ENCODE peak calls at places on chromosomes 2 and 18, in nine cellular contexts. R is 8988T; L is naive thymus-derived CD8-positive, alpha-beta T cell; K is iris pigment epithelial cell; Y is OCI-LY7; Z is cardiac muscle cell; M is putamen; T is testis; B is stimulated activated CD4-positive, alpha-beta T cell treated with anti-CD3 and anti-CD28 coated beads, Interleukin-2, amount 100 ng/mL, for 48 hours. X is an unnamed sample.

GRCh38 chr2:6885968-6886367 is 8.4 kb downstream of the RSAD2 start:
- DNase-seq in Y (no peak), L (no peak), B (no peak), K (no peak), T (no peak), R (no peak), M (no peak), Z (no peak), X (no peak)

GRCh38 chr2:219454217-219454616 is 19.6 kb downstream of the SPEG start:
- DNase-seq in B (no peak), R (no peak), Z (no peak), K (no peak), M (no peak), Y (no peak), L (no peak), T (no peak), X (no peak)

GRCh38 chr2:77156599-77156998 is 365.6 kb downstream of the LRRTM4 start:
- DNase-seq in Z (no peak), R (no peak), Y (no peak), B (no peak), L (no peak), T (no peak), K (no peak), M (no peak), X (no peak)

GRCh38 chr2:29066271-29066860 is 8.0 kb downstream of the PCARE start:
- DNase-seq in R (no peak), M (no peak), Z (no peak), L (no peak), T (no peak), Y (no peak), K (peak; percentile 88), B (no peak), X (peak; percentile 27)

GRCh38 chr2:3243804-3244203 is 133.8 kb downstream of the EIPR1 start:
- DNase-seq in M (no peak), R (no peak), L (no peak), Y (no peak), Z (no peak), K (no peak), T (no peak), B (no peak), X (no peak)

GRCh38 chr2:61949458-61950107 is 44.1 kb downstream of the COMMD1 start:
- DNase-seq in R (no peak), L (no peak), K (no peak), M (no peak), Y (no peak), T (peak; percentile 34), B (no peak), Z (peak; percentile 10), X (no peak)

GRCh38 chr18:41199212-41199611 is 755.8 kb upstream of the PIK3C3 start:
- DNase-seq in R (no peak), Z (no peak), L (no peak), M (no peak), Y (no peak), B (no peak), K (no peak), T (no peak), X (no peak)

GRCh38 chr18:51802589-51802988 is 537.4 kb upstream of the DCC start:
- DNase-seq in Y (no peak), R (no peak), M (peak; percentile 31), Z (no peak), T (no peak), K (no peak), B (no peak), L (no peak), X (no peak)

GRCh38 chr2:45962522-45962921 is 311.0 kb downstream of the PRKCE start:
- DNase-seq in B (no peak), L (no peak), R (no peak), K (peak; percentile 28), M (peak; percentile 39), Y (no peak), T (peak; percentile 92), Z (no peak), X (no peak)

GRCh38 chr2:158346041-158346440 is 110.5 kb downstream of the CCDC148 start:
- DNase-seq in L (no peak), Z (no peak), M (no peak), R (no peak), Y (no peak), T (no peak), B (no peak), K (no peak), X (no peak)

GRCh38 chr2:58574873-58575272 is 333.7 kb upstream of the FANCL start:
- DNase-seq in Y (no peak), B (no peak), L (no peak), M (no peak), Z (no peak), T (no peak), R (no peak), K (no peak), X (no peak)

GRCh38 chr2:176662771-176663170 is 393.5 kb downstream of the MTX2 start:
- DNase-seq in Y (no peak), Z (no peak), K (no peak), B (no peak), M (no peak), R (no peak), L (no peak), T (no peak), X (no peak)

GRCh38 chr18:49563130-49563540 is 1.3 kb downstream of the LIPG start:
- DNase-seq in R (no peak), K (peak; percentile 45), T (peak; percentile 23), L (no peak), Y (no peak), M (no peak), Z (no peak), B (no peak), X (no peak)

GRCh38 chr2:236633219-236633570 is 63.6 kb downstream of the ACKR3 start:
- DNase-seq in Y (no peak), T (no peak), L (no peak), Z (no peak), B (no peak), K (no peak), R (no peak), M (no peak), X (no peak)

GRCh38 chr2:101823347-101823791 is 125.9 kb downstream of the MAP4K4 start:
- DNase-seq in T (peak; percentile 66), L (peak; percentile 83), Z (peak; percentile 73), Y (peak; percentile 53), M (peak; percentile 76), B (peak; percentile 63), R (no peak), K (peak; percentile 91), X (no peak)

GRCh38 chr18:37346048-37346447 is 219.6 kb downstream of the CELF4 start:
- DNase-seq in R (no peak), B (no peak), M (no peak), Z (no peak), K (no peak), T (no peak), L (no peak), Y (no peak), X (no peak)

GRCh38 chr2:8119782-8120551 is 561.9 kb upstream of the ID2 start:
- DNase-seq in Z (no peak), M (no peak), Y (no peak), T (peak; percentile 72), L (no peak), R (no peak), B (peak; percentile 10), K (peak; percentile 8), X (no peak)

GRCh38 chr2:237128026-237128703 is 42.5 kb downstream of the COPS8 start:
- DNase-seq in B (peak; percentile 25), L (no peak), Z (no peak), M (peak; percentile 45), K (peak; percentile 100), R (peak; percentile 44), T (peak; percentile 93), Y (no peak), X (peak; percentile 93)

GRCh38 chr2:241796610-241797138 is 12.3 kb upstream of the NEU4 start:
- DNase-seq in Y (no peak), M (no peak), L (no peak), R (peak; percentile 19), T (no peak), B (no peak), K (no peak), Z (no peak), X (no peak)

X was measured in PC-9.